ENCODE peak calls at places on chromosomes 4 and X, in five cellular contexts. P is H1, G is HepG2, U is GM12878, Z is K562. V is an unnamed sample.

GRCh38 chr4:146336413-146336807 is 122.1 kb downstream of the REELD1 start:
- DNase-seq in P (no peak), G (peak; percentile 5), U (no peak), Z (no peak), V (no peak)

GRCh38 chr4:145734051-145734450 is 54.1 kb downstream of the C4orf51 start:
- DNase-seq in P (no peak), G (no peak), U (no peak), Z (no peak), V (no peak)

GRCh38 chr4:34964613-34965012 is 1279.7 kb downstream of the ARAP2 start:
- DNase-seq in P (no peak), G (no peak), U (no peak), Z (no peak), V (no peak)

GRCh38 chr4:112847045-112847444 is 202.4 kb upstream of the ANK2 start:
- DNase-seq in P (no peak), G (no peak), U (no peak), Z (no peak), V (no peak)

GRCh38 chr4:62896721-62897120 is 1512.5 kb downstream of the TECRL start:
- DNase-seq in P (no peak), G (no peak), U (no peak), Z (no peak), V (no peak)

GRCh38 chrX:45068555-45068954 is 132.1 kb downstream of the DIPK2B start:
- DNase-seq in P (no peak), G (no peak), U (no peak), Z (no peak), V (no peak)

GRCh38 chrX:69615323-69615722 is 590 bp upstream of the EDA start:
- DNase-seq in P (peak; percentile 39), G (no peak), U (no peak), Z (no peak), V (no peak)

GRCh38 chrX:42818151-42818921 is 40.4 kb upstream of the PPP1R2C start:
- DNase-seq in P (no peak), G (no peak), U (no peak), Z (no peak), V (no peak)

GRCh38 chr4:186904104-186904503 is 180.4 kb upstream of the FAT1 start:
- DNase-seq in P (no peak), G (peak; percentile 47), U (no peak), Z (no peak), V (no peak)

GRCh38 chr4:57378766-57379165 is 268.6 kb upstream of the IGFBP7 start:
- DNase-seq in P (no peak), G (no peak), U (no peak), Z (no peak), V (no peak)

GRCh38 chr4:101706535-101707057 is 83.9 kb upstream of the BANK1 start:
- DNase-seq in P (no peak), G (no peak), U (no peak), Z (no peak), V (no peak)

GRCh38 chr4:8167291-8167690 is 8.7 kb upstream of the ABLIM2 start:
- DNase-seq in P (no peak), G (no peak), U (no peak), Z (no peak), V (no peak)

GRCh38 chrX:77347572-77347971 is 99.6 kb upstream of the FGF16 start:
- DNase-seq in P (no peak), G (no peak), U (no peak), Z (no peak), V (no peak)

GRCh38 chr4:151228196-151229119 is 48.5 kb upstream of the PRSS48 start:
- DNase-seq in P (no peak), G (no peak), U (no peak), Z (no peak), V (no peak)

GRCh38 chrX:12986886-12987285 is 12.0 kb downstream of the TMSB4X start:
- DNase-seq in P (no peak), G (no peak), U (no peak), Z (no peak), V (no peak)

GRCh38 chr4:140061194-140061593 is 92.8 kb downstream of the MAML3 start:
- DNase-seq in P (no peak), G (peak; percentile 29), U (no peak), Z (no peak), V (no peak)

GRCh38 chr4:182917182-182918043 is at the start of gene DCTD:
- DNase-seq in P (peak; percentile 74), G (peak; percentile 65), U (no peak), Z (peak; percentile 89), V (no peak)

GRCh38 chrX:155028192-155028591 is 1.5 kb downstream of the FUNDC2 start:
- DNase-seq in P (no peak), G (no peak), U (no peak), Z (no peak), V (no peak)

GRCh38 chr4:74097161-74097560 is 1.8 kb downstream of the CXCL2 start:
- DNase-seq in P (no peak), G (no peak), U (no peak), Z (no peak), V (no peak)

GRCh38 chr4:17072483-17072882 is 174.0 kb upstream of the LDB2 start:
- DNase-seq in P (no peak), G (no peak), U (no peak), Z (no peak), V (no peak)

GRCh38 chr4:10664408-10664807 is 20.2 kb downstream of the CLNK start:
- DNase-seq in P (no peak), G (no peak), U (no peak), Z (no peak), V (no peak)

GRCh38 chr4:135267148-135267878 is 1065.7 kb upstream of the PABPC4L start:
- DNase-seq in P (no peak), G (no peak), U (no peak), Z (no peak), V (no peak)

GRCh38 chrX:153688900-153689590 is 1.3 kb downstream of the SLC6A8 start:
- DNase-seq in P (no peak), G (no peak), U (no peak), Z (peak; percentile 39), V (no peak)

GRCh38 chr4:173013232-173013932 is 155.2 kb upstream of the GALNT7 start:
- DNase-seq in P (peak; percentile 88), G (peak; percentile 21), U (peak; percentile 9), Z (peak; percentile 57), V (no peak)

GRCh38 chr4:169314906-169315305 is 44.1 kb upstream of the SH3RF1 start:
- DNase-seq in P (no peak), G (peak; percentile 91), U (no peak), Z (no peak), V (peak; percentile 37)

GRCh38 chr4:93684571-93684970 is 144.0 kb upstream of the ATOH1 start:
- DNase-seq in P (no peak), G (no peak), U (no peak), Z (no peak), V (no peak)

GRCh38 chr4:7687796-7688195 is 251.9 kb downstream of the AFAP1 start:
- DNase-seq in P (no peak), G (no peak), U (no peak), Z (no peak), V (no peak)

GRCh38 chrX:51862920-51863319 is 30.5 kb upstream of the MAGED1 start:
- DNase-seq in P (no peak), G (no peak), U (no peak), Z (no peak), V (no peak)

GRCh38 chr4:109290918-109291317 is 11.5 kb downstream of the COL25A1 start:
- DNase-seq in P (no peak), G (no peak), U (no peak), Z (no peak), V (no peak)
- TF ChIP-seq SIN3A in P (no peak), G (no peak), U (no peak), Z (no peak), V (no peak)

DNA sequence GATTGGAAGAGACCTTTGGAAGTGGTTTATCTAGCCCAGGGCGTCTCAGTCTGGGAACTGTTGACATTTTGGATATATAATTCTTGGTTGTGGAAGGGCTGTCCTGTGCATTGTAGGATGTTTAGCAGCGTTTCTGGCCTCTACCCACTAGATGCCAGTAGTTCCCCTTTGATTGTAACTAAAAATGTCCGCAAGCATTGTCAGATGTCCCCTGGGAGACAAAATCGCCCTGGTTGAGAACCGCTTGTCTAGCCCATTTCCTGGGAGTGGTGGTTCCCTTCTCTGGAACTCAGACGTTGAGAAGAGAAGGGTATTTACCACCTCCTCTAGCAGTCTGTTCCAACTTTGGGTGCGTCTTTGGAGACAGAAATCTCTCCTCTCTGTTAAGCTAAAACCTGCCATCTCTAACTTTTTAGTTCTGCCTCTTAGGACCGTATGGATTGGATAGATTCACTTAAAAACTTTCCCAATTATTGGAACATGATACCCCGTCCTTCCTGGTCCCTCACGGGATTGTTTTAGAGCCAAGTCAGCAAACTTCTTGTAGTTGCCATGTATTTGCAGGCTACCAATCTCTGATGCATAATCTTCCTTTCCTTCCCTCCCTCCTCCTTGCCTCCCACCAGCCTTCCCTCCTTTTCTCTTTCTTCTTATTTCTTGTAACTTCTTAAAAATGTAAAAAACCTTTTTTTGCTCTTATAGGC is 13.9 kb downstream of the TMEM165 start:
- DNase-seq in P (no peak), G (no peak), U (peak; percentile 39), Z (no peak), V (no peak)
- H3K4me2 ChIP-seq in P (no peak overlapping the region), G (no peak overlapping the region), U (peak overlapping the region; percentile 11), Z (no peak overlapping the region), V (no peak overlapping the region)

DNA sequence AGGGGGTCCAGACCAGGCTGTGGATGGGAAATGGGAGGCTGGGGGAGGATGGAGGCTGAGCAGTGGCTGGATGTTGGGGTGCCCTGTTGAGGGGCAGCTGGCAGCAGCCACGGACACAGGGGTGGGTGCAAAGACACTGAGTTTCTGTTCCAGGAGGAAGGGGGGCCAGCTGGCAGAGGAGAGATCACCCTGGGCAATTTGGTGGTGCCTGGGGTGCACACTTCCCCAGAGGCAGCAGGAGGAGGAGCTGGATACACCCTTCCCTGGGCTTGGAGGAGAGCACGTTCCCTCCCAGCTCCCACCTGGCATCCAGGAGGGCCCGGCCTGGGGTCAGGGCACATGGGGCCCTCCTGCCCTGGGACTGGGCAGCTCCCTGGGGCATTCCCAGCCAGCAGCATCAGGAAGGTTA is 42.8 kb downstream of the CPLX1 start:
- DNase-seq in P (no peak), G (no peak), U (no peak), Z (no peak), V (no peak)
- TF ChIP-seq SIN3A in P (no peak), G (no peak), U (no peak), Z (no peak), V (no peak)

GRCh38 chr4:120132935-120133334 is 66.3 kb upstream of the MAD2L1 start:
- DNase-seq in P (no peak), G (no peak), U (no peak), Z (no peak), V (no peak)
- H3K4me2 ChIP-seq in P (no peak overlapping the region), G (no peak overlapping the region), U (no peak overlapping the region), Z (no peak overlapping the region), V (no peak overlapping the region)

GRCh38 chr4:124276461-124276860 is 436.1 kb downstream of the ANKRD50 start:
- DNase-seq in P (no peak), G (no peak), U (no peak), Z (no peak), V (no peak)

GRCh38 chr4:124279741-124280140 is 432.8 kb downstream of the ANKRD50 start:
- DNase-seq in P (no peak), G (no peak), U (no peak), Z (no peak), V (no peak)

GRCh38 chr4:124278477-124278876 is 434.1 kb downstream of the ANKRD50 start:
- DNase-seq in P (no peak), G (peak; percentile 10), U (no peak), Z (no peak), V (no peak)

GRCh38 chr4:124277691-124278090 is 434.8 kb downstream of the ANKRD50 start:
- DNase-seq in P (no peak), G (no peak), U (no peak), Z (no peak), V (no peak)

GRCh38 chr4:124282301-124282898 is 430.1 kb downstream of the ANKRD50 start:
- DNase-seq in P (no peak), G (no peak), U (no peak), Z (no peak), V (no peak)
- TF ChIP-seq SIN3A in P (no peak), G (no peak), U (no peak), Z (no peak), V (no peak)